ENCODE peak calls at places on chromosome X, in ten cellular contexts. R is neural progenitor cell, N is heart left ventricle, B is lung, Y is A549, A is left ventricle myocardium inferior, X is cardiac muscle cell, F is spleen, K is hepatocyte, O is H9. L is an unnamed sample.

GRCh38 chrX:138886769-138887168 is 175.3 kb upstream of the FGF13 start:
- DNase-seq in R (no peak), K (peak; percentile 9), B (no peak), X (no peak), N (no peak), Y (no peak), O (no peak), A (no peak), F (no peak), L (no peak)

GRCh38 chrX:104254442-104255115 is at the start of gene ESX1:
- DNase-seq in N (no peak), R (peak; percentile 61), Y (no peak), X (peak; percentile 4), K (no peak), O (peak; percentile 48), A (no peak), F (no peak), B (no peak), L (no peak)

GRCh38 chrX:28585767-28586166 is 1.5 kb upstream of the IL1RAPL1 start:
- DNase-seq in B (no peak), K (no peak), R (peak; percentile 19), O (no peak), F (no peak), N (no peak), X (no peak), Y (no peak), A (no peak), L (no peak)

GRCh38 chrX:65643046-65643785 is 24.2 kb upstream of the MSN start:
- DNase-seq in F (no peak), Y (no peak), R (no peak), A (no peak), X (peak; percentile 37), K (no peak), O (no peak), N (no peak), B (peak; percentile 60), L (no peak)

GRCh38 chrX:153764786-153765137 is 713 bp downstream of the PLXNB3 start:
- DNase-seq in O (no peak), X (no peak), B (no peak), K (no peak), A (no peak), N (no peak), R (no peak), Y (no peak), F (peak; percentile 69), L (no peak)

GRCh38 chrX:7996851-7997250 is 69.6 kb upstream of the PNPLA4 start:
- DNase-seq in R (no peak), N (no peak), X (no peak), K (no peak), O (no peak), Y (no peak), F (no peak), A (no peak), B (no peak), L (no peak)

GRCh38 chrX:133859860-133860259 is 125.5 kb downstream of the GPC3 start:
- DNase-seq in R (no peak), F (no peak), X (peak; percentile 85), A (no peak), B (no peak), Y (no peak), N (no peak), O (no peak), K (no peak), L (no peak)

GRCh38 chrX:70352473-70352872 is 62.6 kb downstream of the KIF4A start:
- DNase-seq in A (no peak), K (no peak), R (peak; percentile 26), B (no peak), Y (no peak), N (no peak), O (no peak), F (no peak), X (no peak), L (no peak)

GRCh38 chrX:46589977-46590723 is 16.6 kb downstream of the CHST7 start:
- DNase-seq in Y (no peak), O (no peak), B (no peak), X (peak; percentile 81), N (no peak), F (no peak), A (no peak), K (no peak), R (no peak), L (no peak)

GRCh38 chrX:155216940-155217450 is 735 bp downstream of the VBP1 start:
- DNase-seq in R (peak; percentile 19), Y (no peak), F (no peak), O (no peak), X (no peak), N (no peak), B (no peak), A (no peak), K (peak; percentile 21), L (no peak)

GRCh38 chrX:151852294-151852693 is 60.4 kb upstream of the MAGEA4 start:
- DNase-seq in N (no peak), A (no peak), R (no peak), O (no peak), B (no peak), Y (no peak), X (no peak), K (no peak), F (no peak), L (no peak)

GRCh38 chrX:47802589-47802988 is 34.1 kb upstream of the ZNF81 start:
- DNase-seq in B (no peak), X (peak; percentile 11), A (no peak), R (no peak), N (no peak), K (no peak), Y (peak; percentile 12), O (no peak), F (no peak), L (no peak)

GRCh38 chrX:39983715-39984114 is 114.0 kb downstream of the BCOR start:
- DNase-seq in X (peak; percentile 64), N (no peak), K (no peak), Y (no peak), F (no peak), R (no peak), B (no peak), O (no peak), A (no peak), L (no peak)

GRCh38 chrX:132592880-132593279 is 104.0 kb upstream of the MBNL3 start:
- DNase-seq in X (peak; percentile 15), Y (no peak), A (no peak), K (peak; percentile 25), B (no peak), R (peak; percentile 49), N (no peak), O (peak; percentile 29), F (no peak), L (no peak)

GRCh38 chrX:51860679-51861078 is 32.7 kb upstream of the MAGED1 start:
- DNase-seq in A (no peak), X (peak; percentile 63), K (peak; percentile 41), F (no peak), N (no peak), Y (no peak), O (peak; percentile 43), R (peak; percentile 52), B (no peak), L (peak; percentile 35)

GRCh38 chrX:37779857-37780256 is at the start of gene CYBB:
- DNase-seq in A (no peak), R (no peak), K (no peak), X (no peak), Y (no peak), F (no peak), O (no peak), N (no peak), B (no peak), L (no peak)
- H3K4me1 ChIP-seq in A (no peaks in the 10 kb centered on the region), R (no peaks in the 10 kb centered on the region), K (no peaks in the 10 kb centered on the region), X (peaks cover 20% of the 10 kb centered on the region), Y (no peaks in the 10 kb centered on the region), F (peaks cover 10% of the 10 kb centered on the region), O (no peaks in the 10 kb centered on the region), N (no peaks in the 10 kb centered on the region), B (no peaks in the 10 kb centered on the region), L (no peaks in the 10 kb centered on the region)

GRCh38 chrX:79156818-79157217 is 12.3 kb downstream of the GPR174 start:
- DNase-seq in F (no peak), O (no peak), B (no peak), N (no peak), K (no peak), Y (no peak), X (no peak), A (no peak), R (no peak), L (no peak)
- H3K4me1 ChIP-seq in F (peaks cover 17% of the 10 kb centered on the region), O (no peaks in the 10 kb centered on the region), B (no peaks in the 10 kb centered on the region), N (no peaks in the 10 kb centered on the region), K (no peaks in the 10 kb centered on the region), Y (no peaks in the 10 kb centered on the region), X (no peaks in the 10 kb centered on the region), A (no peaks in the 10 kb centered on the region), R (no peaks in the 10 kb centered on the region), L (no peaks in the 10 kb centered on the region)

GRCh38 chrX:2700405-2701320 is 9.6 kb downstream of the CD99 start:
- DNase-seq in X (no peak), K (no peak), R (no peak), F (peak; percentile 30), B (no peak), Y (no peak), O (no peak), N (no peak), A (no peak), L (no peak)

GRCh38 chrX:2703991-2704369 is 12.9 kb downstream of the CD99 start:
- DNase-seq in X (peak; percentile 62), K (no peak), B (no peak), Y (no peak), O (no peak), A (peak; percentile 47), N (no peak), R (no peak), F (no peak), L (no peak)

GRCh38 chrX:2699959-2700358 is 8.9 kb downstream of the CD99 start:
- DNase-seq in K (no peak), B (no peak), N (no peak), X (no peak), F (peak; percentile 32), A (no peak), O (no peak), Y (no peak), R (no peak), L (no peak)

GRCh38 chrX:2698604-2699003 is 7.5 kb downstream of the CD99 start:
- DNase-seq in N (no peak), K (no peak), Y (no peak), F (peak; percentile 29), O (no peak), A (no peak), X (no peak), B (no peak), R (no peak), L (no peak)

DNA sequence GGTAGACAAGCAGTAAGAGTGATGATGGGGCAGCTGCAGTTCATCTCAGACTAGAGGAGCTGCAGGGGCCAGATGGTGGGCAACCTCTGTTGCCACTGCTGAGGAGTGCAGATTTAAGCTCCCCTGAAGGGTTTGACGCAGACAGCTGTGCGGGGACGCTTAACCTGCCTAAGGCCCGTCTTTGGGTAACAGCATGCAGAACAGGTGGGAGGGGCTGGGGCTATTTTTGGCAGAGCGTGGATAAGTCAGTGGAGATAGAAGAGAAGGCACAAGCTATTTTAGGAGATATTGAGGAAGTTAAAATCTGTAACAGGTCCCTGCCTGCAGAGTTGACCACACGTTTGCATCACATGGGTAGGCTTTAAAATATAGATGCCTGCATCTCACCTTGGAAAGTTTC is 10.5 kb downstream of the CD99 start:
- DNase-seq in Y (no peak), N (no peak), B (no peak), X (no peak), O (no peak), F (peak; percentile 61), K (no peak), R (no peak), A (peak; percentile 64), L (no peak)
- H3K4me1 ChIP-seq in Y (peaks cover 28% of the 10 kb centered on the region), N (peaks cover 54% of the 10 kb centered on the region), B (peaks cover 44% of the 10 kb centered on the region), X (peaks cover 54% of the 10 kb centered on the region), O (peaks cover 2% of the 10 kb centered on the region), F (peaks cover 85% of the 10 kb centered on the region), K (peaks cover 44% of the 10 kb centered on the region), R (no peaks in the 10 kb centered on the region), A (peaks cover 99% of the 10 kb centered on the region), L (peaks cover 2% of the 10 kb centered on the region)

GRCh38 chrX:115251458-115252233 is 17.8 kb upstream of the LRCH2 start:
- DNase-seq in X (no peak), K (no peak), B (no peak), Y (no peak), A (no peak), O (no peak), R (no peak), F (no peak), N (no peak), L (no peak)
- H3K4me1 ChIP-seq in X (no peaks in the 10 kb centered on the region), K (peaks cover 11% of the 10 kb centered on the region), B (no peaks in the 10 kb centered on the region), Y (no peaks in the 10 kb centered on the region), A (no peaks in the 10 kb centered on the region), O (no peaks in the 10 kb centered on the region), R (no peaks in the 10 kb centered on the region), F (no peaks in the 10 kb centered on the region), N (no peaks in the 10 kb centered on the region), L (no peaks in the 10 kb centered on the region)